ENCODE peak calls at places on chromosomes 13 and 19, in five cellular contexts. L, G, Z, H and S are unnamed samples.

GRCh38 chr19:2488942-2489731 is 13.2 kb downstream of the GADD45B start:
- DNase-seq in G (no peak), Z (peak), L (peak), H (no peak), S (no peak)

GRCh38 chr13:26482451-26483197 is 74.9 kb upstream of the WASF3 start:
- DNase-seq in L (peak), Z (peak), G (peak), H (peak), S (peak)

GRCh38 chr13:91406619-91407018 is 8.2 kb downstream of the GPC5 start:
- DNase-seq in H (peak), G (peak), Z (peak), L (peak), S (peak)

GRCh38 chr13:36752673-36753072 is 66.3 kb upstream of the RFXAP start:
- DNase-seq in H (no peak), G (peak), Z (no peak), L (no peak), S (no peak)

GRCh38 chr13:42814868-42815267 is 33.5 kb downstream of the FAM216B start:
- DNase-seq in Z (no peak), H (no peak), L (no peak), G (peak), S (no peak)

GRCh38 chr13:98976338-98976737 is 1.5 kb downstream of the DOCK9 start:
- DNase-seq in G (peak), Z (no peak), L (no peak), H (no peak), S (no peak)

GRCh38 chr19:34366670-34367423 is 1.9 kb downstream of the GPI start:
- DNase-seq in G (peak), L (no peak), Z (no peak), H (no peak), S (no peak)

GRCh38 chr19:2275588-2276428 is 6.2 kb downstream of the PEAK3 start:
- DNase-seq in G (no peak), H (no peak), L (no peak), Z (no peak), S (no peak)

GRCh38 chr19:572891-573825 is 762 bp downstream of the BSG start:
- DNase-seq in H (no peak), L (no peak), G (peak), Z (peak), S (peak)

GRCh38 chr19:7415163-7415856 is 66.6 kb downstream of the ARHGEF18 start:
- DNase-seq in L (no peak), Z (peak), G (peak), H (peak), S (no peak)

GRCh38 chr13:73908809-73909208 is 225.4 kb downstream of the KLF12 start:
- DNase-seq in Z (no peak), H (no peak), L (no peak), G (no peak), S (no peak)

DNA sequence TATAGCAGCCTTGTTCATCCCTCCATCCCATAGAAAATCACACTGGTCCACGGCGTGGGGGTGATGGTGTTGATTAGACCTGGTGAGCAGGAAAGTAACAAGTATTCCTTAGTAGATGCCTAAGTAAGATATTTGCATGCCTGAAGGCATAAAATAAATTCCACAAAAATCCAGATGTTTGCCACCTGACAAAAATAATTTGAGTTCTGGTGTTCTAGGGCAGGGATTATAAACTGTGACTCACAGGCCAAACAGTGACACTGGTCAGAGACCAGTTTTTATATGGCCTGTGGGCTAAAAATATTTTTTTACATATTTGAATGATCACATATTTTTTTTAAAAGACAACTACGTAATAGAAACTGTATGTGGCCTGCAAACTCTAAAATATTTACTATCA is 310.7 kb downstream of the RFC3 start:
- DNase-seq in L (no peak), G (no peak), H (no peak), Z (no peak), S (no peak)
- TF ChIP-seq MAFK in L (no peak), G (no peak), H (no peak), Z (no peak), S (no peak)

GRCh38 chr13:40271931-40272775 is 394.3 kb downstream of the FOXO1 start:
- DNase-seq in H (no peak), L (no peak), Z (peak), G (peak), S (no peak)

GRCh38 chr13:40271511-40271910 is 394.9 kb downstream of the FOXO1 start:
- DNase-seq in L (no peak), G (no peak), H (no peak), Z (no peak), S (no peak)

GRCh38 chr13:40275155-40275554 is 391.3 kb downstream of the FOXO1 start:
- DNase-seq in H (no peak), G (no peak), L (no peak), Z (no peak), S (no peak)

GRCh38 chr13:40272776-40273139 is 393.7 kb downstream of the FOXO1 start:
- DNase-seq in H (no peak), G (peak), Z (no peak), L (no peak), S (no peak)

DNA sequence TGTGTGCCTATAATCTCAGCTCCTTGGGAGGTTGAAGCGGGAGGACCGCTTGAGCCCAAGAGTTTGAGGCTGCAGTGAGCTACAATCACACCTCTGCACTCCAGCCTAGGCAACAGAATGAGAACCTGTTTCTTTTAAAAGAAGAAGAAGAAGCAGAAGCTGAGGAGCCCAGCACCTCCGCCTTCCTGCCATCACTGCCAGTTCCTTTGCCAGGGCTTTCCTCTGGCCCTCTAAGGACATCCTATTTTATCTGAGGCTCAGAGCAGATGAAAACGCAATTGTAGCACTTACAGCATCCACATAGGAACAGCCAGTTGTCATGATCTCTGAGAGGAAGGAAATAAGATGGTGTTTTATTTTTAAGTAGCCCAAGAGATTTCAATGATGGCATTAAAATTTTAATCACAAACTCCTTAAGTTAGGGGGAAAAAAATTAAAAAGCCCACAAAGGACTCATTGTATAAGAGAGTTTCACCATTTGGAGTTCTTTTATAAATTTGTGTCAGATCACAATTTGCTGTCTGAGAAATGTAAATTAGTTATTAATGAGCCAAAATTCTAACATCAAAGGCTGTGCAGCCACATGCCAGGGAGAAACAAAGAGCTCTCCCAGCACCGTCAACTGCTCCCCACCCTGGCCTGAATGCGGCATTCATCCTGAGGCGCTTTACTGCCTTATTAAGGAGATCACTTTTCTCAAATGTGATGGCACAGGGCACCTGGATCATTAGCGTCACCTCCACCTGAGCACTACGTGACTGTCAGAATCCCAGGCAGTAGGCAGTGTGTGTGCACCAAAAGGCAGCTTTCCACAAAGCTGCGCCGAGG is 393.1 kb downstream of the FOXO1 start:
- DNase-seq in Z (no peak), H (no peak), G (no peak), L (no peak), S (no peak)
- TF ChIP-seq MAFK in Z (no peak), H (no peak), G (no peak), L (no peak), S (no peak)

GRCh38 chr13:27660511-27660910 is 38.8 kb downstream of the POLR1D start:
- DNase-seq in G (no peak), Z (no peak), L (no peak), H (no peak), S (no peak)

GRCh38 chr13:27657724-27658123 is 36.0 kb downstream of the POLR1D start:
- DNase-seq in H (no peak), Z (no peak), L (no peak), G (no peak), S (no peak)

GRCh38 chr13:27661017-27661416 is 39.3 kb downstream of the POLR1D start:
- DNase-seq in L (no peak), H (no peak), G (no peak), Z (no peak), S (no peak)

GRCh38 chr13:27658569-27658968 is 36.9 kb downstream of the POLR1D start:
- DNase-seq in Z (no peak), L (no peak), G (peak), H (no peak), S (no peak)

DNA sequence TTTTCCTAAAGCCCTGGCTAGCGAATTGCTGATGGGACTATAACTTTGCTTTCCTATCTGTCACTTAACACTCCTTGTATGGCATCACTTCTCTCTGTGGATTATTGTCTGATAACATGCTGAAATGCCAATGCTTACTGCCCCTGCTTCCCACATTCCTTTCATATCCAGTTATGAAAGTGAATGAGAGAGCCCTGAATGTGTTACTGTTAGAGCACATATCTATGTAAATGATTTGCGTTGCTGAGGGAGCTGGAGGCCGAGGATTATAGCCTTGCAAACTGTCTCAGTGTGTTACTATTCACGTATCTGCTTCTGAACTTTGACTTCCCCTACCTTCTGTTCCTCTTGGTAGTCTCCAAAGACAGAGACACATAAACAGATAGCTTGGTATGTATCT is 37.8 kb downstream of the POLR1D start:
- DNase-seq in H (no peak), Z (no peak), L (no peak), G (no peak), S (no peak)
- TF ChIP-seq MAFK in H (no peak), Z (no peak), L (no peak), G (no peak), S (no peak)

GRCh38 chr13:113815151-113816058 is 48.5 kb downstream of the GAS6 start:
- DNase-seq in L (no peak), G (no peak), H (no peak), Z (no peak), S (peak)
- TF ChIP-seq MAFK in L (no peak), G (no peak), H (no peak), Z (no peak), S (no peak)

GRCh38 chr19:6038634-6039405 is 60.9 kb upstream of the RANBP3 start:
- DNase-seq in H (no peak), L (no peak), G (peak), Z (no peak), S (no peak)
- TF ChIP-seq MAFK in H (no peak), L (no peak), G (no peak), Z (no peak), S (no peak)

GRCh38 chr19:8611890-8612806 is 1.6 kb upstream of the ADAMTS10 start:
- DNase-seq in G (peak), Z (peak), L (no peak), H (no peak), S (no peak)
- TF ChIP-seq MAFK in G (no peak), Z (no peak), L (no peak), H (no peak), S (no peak)